ENCODE peak calls at places on chromosomes 7 and 10, in seven cellular contexts. S is Peyer's patch, V is tibial nerve, L is stomach, J is ovary, G is NB4, M is endothelial cell of umbilical vein. O is an unnamed sample.

GRCh38 chr10:92387289-92387940 is 96.4 kb downstream of the MARCHF5 start:
- DNase-seq in S (no peak), V (no peak), L (no peak), J (no peak), G (peak; percentile 83), M (peak; percentile 63), O (peak; percentile 15)

GRCh38 chr10:42939685-42940366 is 137.0 kb upstream of the RET start:
- DNase-seq in S (no peak), V (no peak), L (no peak), J (no peak), G (no peak), M (no peak), O (peak; percentile 52)

GRCh38 chr10:35300063-35300699 is 36.1 kb upstream of the CCNY start:
- DNase-seq in S (peak; percentile 58), V (peak; percentile 21), L (no peak), J (no peak), G (no peak), M (no peak), O (peak; percentile 69)

GRCh38 chr7:122886357-122887081 is at the start of gene CADPS2:
- DNase-seq in S (peak; percentile 87), V (peak; percentile 56), L (peak; percentile 90), J (peak; percentile 84), G (no peak), M (peak; percentile 92), O (peak; percentile 95)

GRCh38 chr7:5827755-5828154 is 46.3 kb upstream of the RNF216 start:
- DNase-seq in S (peak; percentile 59), V (no peak), L (no peak), J (no peak), G (peak; percentile 55), M (peak; percentile 16), O (no peak)

GRCh38 chr10:28293238-28294168 is 9.4 kb downstream of the MPP7 start:
- DNase-seq in S (no peak), V (no peak), L (no peak), J (no peak), G (no peak), M (no peak), O (no peak)

GRCh38 chr10:107966817-107967216 is 802.3 kb upstream of the SORCS1 start:
- DNase-seq in S (no peak), V (no peak), L (no peak), J (no peak), G (no peak), M (no peak), O (no peak)

GRCh38 chr7:81484266-81484665 is 285.6 kb downstream of the HGF start:
- DNase-seq in S (no peak), V (peak; percentile 24), L (no peak), J (peak; percentile 16), G (peak; percentile 46), M (peak; percentile 42), O (no peak)

GRCh38 chr7:103866919-103867318 is 122.5 kb downstream of the RELN start:
- DNase-seq in S (no peak), V (no peak), L (no peak), J (no peak), G (no peak), M (no peak), O (no peak)

GRCh38 chr7:66047426-66047825 is 28.2 kb upstream of the ASL start:
- DNase-seq in S (no peak), V (no peak), L (no peak), J (no peak), G (no peak), M (no peak), O (no peak)

GRCh38 chr10:34739915-34740314 is 75.2 kb downstream of the PARD3 start:
- DNase-seq in S (peak; percentile 49), V (no peak), L (peak; percentile 30), J (peak; percentile 84), G (peak; percentile 17), M (peak; percentile 82), O (no peak)

GRCh38 chr10:113958631-113959382 is 84.9 kb upstream of the ADRB1 start:
- DNase-seq in S (peak; percentile 83), V (no peak), L (peak; percentile 46), J (peak; percentile 30), G (peak; percentile 77), M (peak; percentile 14), O (no peak)

GRCh38 chr10:34297551-34298370 is 517.3 kb downstream of the PARD3 start:
- DNase-seq in S (peak; percentile 65), V (no peak), L (no peak), J (no peak), G (no peak), M (no peak), O (no peak)

GRCh38 chr10:125149278-125150047 is 10.9 kb downstream of the CTBP2 start:
- DNase-seq in S (peak; percentile 90), V (peak; percentile 55), L (peak; percentile 75), J (peak; percentile 66), G (peak; percentile 34), M (peak; percentile 77), O (peak; percentile 96)

GRCh38 chr7:102451371-102452054 is 13.2 kb downstream of the ALKBH4 start:
- DNase-seq in S (no peak), V (no peak), L (no peak), J (no peak), G (no peak), M (no peak), O (no peak)

GRCh38 chr7:83532229-83532628 is 116.7 kb downstream of the SEMA3E start:
- DNase-seq in S (no peak), V (no peak), L (no peak), J (no peak), G (no peak), M (no peak), O (no peak)

GRCh38 chr7:91355680-91356435 is 91.6 kb downstream of the FZD1 start:
- DNase-seq in S (no peak), V (no peak), L (no peak), J (no peak), G (no peak), M (no peak), O (no peak)

GRCh38 chr7:39709768-39710291 is 86.5 kb downstream of the RALA start:
- DNase-seq in S (no peak), V (no peak), L (no peak), J (no peak), G (no peak), M (peak; percentile 61), O (no peak)

GRCh38 chr7:106895246-106895864 is 30.3 kb downstream of the PIK3CG start:
- DNase-seq in S (peak; percentile 67), V (no peak), L (no peak), J (peak; percentile 27), G (peak; percentile 91), M (no peak), O (no peak)

GRCh38 chr10:34314457-34314856 is 500.6 kb downstream of the PARD3 start:
- DNase-seq in S (no peak), V (no peak), L (no peak), J (no peak), G (no peak), M (no peak), O (no peak)

GRCh38 chr7:590731-591551 is 71.3 kb upstream of the PDGFA start:
- DNase-seq in S (no peak), V (no peak), L (no peak), J (no peak), G (no peak), M (no peak), O (no peak)

GRCh38 chr10:101224910-101225823 is 4.1 kb downstream of the LBX1 start:
- DNase-seq in S (no peak), V (no peak), L (no peak), J (no peak), G (peak; percentile 52), M (no peak), O (no peak)

GRCh38 chr7:7550663-7551062 is 15.0 kb upstream of the COL28A1 start:
- DNase-seq in S (no peak), V (no peak), L (no peak), J (no peak), G (no peak), M (no peak), O (no peak)

GRCh38 chr7:7553386-7553785 is 13.3 kb upstream of the MIOS start:
- DNase-seq in S (no peak), V (no peak), L (no peak), J (no peak), G (no peak), M (no peak), O (no peak)

GRCh38 chr7:7554021-7554432 is 12.7 kb upstream of the MIOS start:
- DNase-seq in S (no peak), V (no peak), L (no peak), J (no peak), G (no peak), M (no peak), O (no peak)

GRCh38 chr7:7554647-7555575 is 11.8 kb upstream of the MIOS start:
- DNase-seq in S (no peak), V (no peak), L (no peak), J (no peak), G (no peak), M (no peak), O (no peak)

GRCh38 chr7:7552199-7552598 is 14.5 kb upstream of the MIOS start:
- DNase-seq in S (no peak), V (no peak), L (no peak), J (no peak), G (no peak), M (no peak), O (no peak)
- TF ChIP-seq POLR2A in S (no peak), V (no peak), L (no peak), J (no peak), G (no peak), M (no peak), O (no peak)

DNA sequence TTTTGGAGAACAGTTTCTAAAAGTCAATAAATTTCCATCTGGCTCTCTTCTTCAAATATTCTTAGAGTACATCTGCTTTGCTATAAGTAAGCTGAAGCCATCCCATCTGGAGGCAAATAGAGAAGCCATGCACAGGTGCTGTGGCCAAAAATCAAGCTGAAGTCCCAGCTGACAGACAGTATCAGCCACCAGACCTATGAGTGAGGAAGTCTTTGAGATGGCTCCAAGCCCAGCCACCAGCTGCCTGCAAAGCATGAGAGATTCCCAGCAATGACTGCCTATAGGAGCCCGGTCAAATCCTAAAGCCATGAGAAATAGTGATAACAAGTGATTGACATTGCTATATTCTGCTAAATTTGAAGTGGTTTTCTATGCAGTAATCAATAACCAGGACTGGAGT is 21.8 kb upstream of the PRSS58 start:
- DNase-seq in S (no peak), V (no peak), L (no peak), J (no peak), G (no peak), M (no peak), O (no peak)
- TF ChIP-seq POLR2A in S (no peak), V (no peak), L (no peak), J (no peak), G (no peak), M (no peak), O (no peak)

GRCh38 chr10:20091698-20092097 is 275.5 kb downstream of the PLXDC2 start:
- DNase-seq in S (peak; percentile 63), V (no peak), L (no peak), J (no peak), G (no peak), M (no peak), O (no peak)
- TF ChIP-seq POLR2A in S (no peak), V (no peak), L (no peak), J (no peak), G (no peak), M (no peak), O (no peak)

DNA sequence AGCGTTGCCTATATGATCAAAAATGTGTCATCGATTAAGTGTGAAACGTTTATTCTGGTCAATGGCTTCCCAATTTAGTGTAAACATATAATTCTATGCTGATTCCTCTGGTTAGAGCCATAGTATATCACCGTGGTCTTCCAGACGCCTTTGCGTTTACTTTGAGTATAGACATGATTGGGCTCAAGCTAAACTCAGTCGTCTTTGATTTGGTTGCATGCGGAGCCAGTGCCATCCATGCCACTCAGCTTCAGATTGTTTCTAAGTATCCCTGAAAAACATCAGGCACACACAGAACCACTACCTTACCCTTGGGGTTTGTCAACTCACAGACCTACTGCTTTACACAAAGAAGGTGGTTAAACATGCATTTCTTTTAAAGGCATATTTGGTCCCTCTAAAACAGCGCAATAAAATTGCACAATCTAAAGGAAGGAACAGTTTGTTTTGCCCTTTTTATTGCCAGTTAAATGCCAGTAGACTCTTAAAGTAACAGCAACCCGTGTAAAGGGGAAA is 273.6 kb upstream of the KLF6 start:
- DNase-seq in S (no peak), V (no peak), L (no peak), J (no peak), G (peak; percentile 68), M (no peak), O (no peak)
- TF ChIP-seq POLR2A in S (no peak), V (no peak), L (no peak), J (no peak), G (no peak), M (no peak), O (no peak)